ENCODE peak calls at places on chromosomes 1 and 21, in six cellular contexts. E is fibroblast of lung, L is BJ, U is NB4, M is GM13977, C is AG09319. Y is an unnamed sample.

GRCh38 chr1:59163268-59164092 is 133.4 kb upstream of the FGGY start:
- DNase-seq in M (no peak), C (peak), U (peak), E (peak), L (peak), Y (no peak)

GRCh38 chr1:2805801-2806430 is 4.4 kb upstream of the TTC34 start:
- DNase-seq in E (no peak), U (no peak), C (no peak), L (no peak), M (no peak), Y (no peak)

GRCh38 chr1:19877821-19878636 is 4.2 kb upstream of the OTUD3 start:
- DNase-seq in E (no peak), M (no peak), U (peak), L (no peak), C (no peak), Y (peak)

GRCh38 chr1:240987928-240988327 is 369.1 kb downstream of the RGS7 start:
- DNase-seq in U (no peak), E (no peak), C (no peak), L (no peak), M (no peak), Y (no peak)

GRCh38 chr1:157542676-157543075 is 9.6 kb downstream of the FCRL5 start:
- DNase-seq in U (no peak), C (no peak), M (no peak), L (no peak), E (no peak), Y (peak)

GRCh38 chr1:68831281-68831680 is 334.4 kb upstream of the DEPDC1 start:
- DNase-seq in M (no peak), U (no peak), E (no peak), L (no peak), C (no peak), Y (no peak)

GRCh38 chr1:21510885-21511578 is 1.8 kb downstream of the ALPL start:
- DNase-seq in L (no peak), M (no peak), U (peak), E (peak), C (no peak), Y (no peak)

GRCh38 chr21:39125752-39126485 is 57.3 kb downstream of the PSMG1 start:
- DNase-seq in E (peak), L (no peak), C (no peak), M (peak), U (peak), Y (peak)

GRCh38 chr1:166789286-166789685 is 50.0 kb upstream of the POGK start:
- DNase-seq in L (no peak), C (no peak), U (no peak), M (no peak), E (no peak), Y (no peak)

DNA sequence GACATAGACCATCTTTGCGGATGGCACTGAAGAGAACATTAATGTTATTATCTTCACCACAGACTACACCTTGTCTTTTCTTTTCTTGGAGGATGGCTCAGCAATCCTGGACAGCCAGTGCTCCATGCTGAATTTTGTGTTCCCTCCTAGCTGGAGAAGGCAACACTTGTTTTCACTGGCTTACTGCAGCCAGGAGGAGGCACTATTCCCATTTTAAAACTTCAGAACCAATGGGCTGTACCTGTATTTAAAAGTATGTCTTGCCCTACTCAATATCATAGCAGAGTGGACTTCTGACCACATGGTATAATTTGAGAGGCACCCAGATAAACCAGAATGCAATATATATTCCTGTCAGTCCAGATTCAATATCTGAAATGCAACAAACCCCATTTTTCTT is 53.3 kb upstream of the POGK start:
- DNase-seq in E (no peak), C (no peak), U (no peak), M (no peak), L (no peak), Y (no peak)
- TF ChIP-seq CTCF in E (no peak), C (no peak), U (no peak), M (peak), L (no peak), Y (peak)

DNA sequence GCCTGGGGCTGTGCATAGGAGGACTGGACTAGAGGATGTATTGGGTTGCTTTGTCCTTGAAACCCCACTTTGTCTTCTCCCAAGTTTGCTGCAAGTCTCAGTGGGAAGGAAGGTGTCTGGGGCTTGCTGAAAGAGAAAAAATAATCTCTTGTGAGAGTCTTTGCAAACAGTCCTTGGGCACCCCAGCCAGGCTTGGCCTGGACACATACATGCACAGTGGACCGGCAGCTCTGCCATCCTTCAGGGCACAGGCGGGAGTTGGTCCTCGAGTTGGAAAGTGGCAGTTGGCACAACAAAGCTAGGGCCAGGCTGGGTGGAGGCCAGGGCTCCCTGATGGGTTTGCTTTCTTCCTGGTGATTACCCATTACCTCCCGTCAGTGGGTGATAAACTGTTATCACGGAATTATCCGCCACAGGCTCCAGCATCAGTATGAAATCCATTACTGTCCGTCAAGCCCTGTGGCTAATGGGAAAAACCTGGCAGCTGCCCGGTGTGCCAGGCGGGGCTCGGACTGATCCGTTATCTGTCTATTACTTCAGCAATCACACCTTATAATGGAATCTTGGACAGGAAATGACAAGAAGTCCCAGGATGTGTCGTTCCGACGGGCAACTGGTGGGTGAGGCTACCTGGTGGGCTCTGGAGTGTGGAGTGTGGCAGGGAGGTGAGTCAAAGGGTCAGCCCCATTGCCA is 265.7 kb downstream of the GRIK3 start:
- DNase-seq in E (no peak), U (no peak), C (no peak), L (no peak), M (no peak), Y (no peak)
- TF ChIP-seq CTCF in E (no peak), U (no peak), C (no peak), L (no peak), M (no peak), Y (no peak)

DNA sequence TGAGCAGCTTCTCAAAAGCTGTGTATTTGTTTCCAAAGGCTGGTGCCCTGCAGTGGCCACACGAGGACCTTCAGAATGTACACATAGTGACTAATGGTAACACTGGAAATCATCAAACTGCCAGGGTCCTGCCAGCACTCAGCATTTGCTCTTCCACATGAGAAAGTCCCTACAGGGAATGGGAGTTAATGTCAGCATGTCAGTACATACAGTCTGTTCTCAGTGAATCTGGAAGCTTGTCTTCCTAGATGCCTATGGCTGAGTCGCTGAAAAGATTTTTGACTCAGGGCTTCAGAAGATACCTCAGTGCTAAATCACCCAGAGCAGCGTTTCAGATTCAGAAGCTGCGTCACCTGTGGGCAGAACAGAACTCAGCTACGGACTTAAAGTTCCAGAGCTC is 108.2 kb downstream of the CDC7 start:
- DNase-seq in E (peak), C (peak), U (no peak), M (no peak), L (no peak), Y (peak)
- TF ChIP-seq CTCF in E (no peak), C (no peak), U (no peak), M (no peak), L (no peak), Y (peak)

DNA sequence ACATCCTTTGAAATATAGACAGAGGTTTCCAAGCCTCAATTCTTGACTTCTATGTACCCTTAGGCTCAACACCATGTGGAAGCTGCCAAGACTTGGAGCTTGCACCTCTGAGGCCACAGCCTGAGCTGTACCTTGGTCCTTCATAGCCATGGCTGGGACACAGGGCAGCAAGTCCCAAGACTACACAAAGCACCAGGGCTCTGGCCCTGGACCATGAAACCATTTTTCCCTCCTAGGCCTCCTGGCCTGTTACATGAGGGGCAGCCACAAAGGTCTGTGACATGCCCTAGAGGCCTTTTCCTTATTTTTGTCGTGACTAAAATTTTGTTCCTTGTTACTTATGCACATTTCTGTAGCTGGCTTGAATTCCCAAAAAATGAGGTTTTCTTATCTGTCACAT is 953.1 kb upstream of the ADGRL4 start:
- DNase-seq in U (no peak), L (no peak), C (no peak), E (no peak), M (no peak), Y (no peak)
- TF ChIP-seq CTCF in U (no peak), L (no peak), C (no peak), E (no peak), M (no peak), Y (no peak)